ENCODE peak calls at places on chromosome 20, in five cellular contexts. J is uterus, D is tibial nerve, N is lower lobe of right lung, A is esophagus squamous epithelium. L is an unnamed sample.

GRCh38 chr20:821083-822065 is 12.1 kb upstream of the FAM110A start:
- DNase-seq in A (no peak), J (no peak), D (no peak), N (no peak), L (no peak)

GRCh38 chr20:5491463-5491862 is 174.7 kb upstream of the PROKR2 start:
- DNase-seq in N (no peak), A (no peak), D (no peak), J (no peak), L (no peak)

GRCh38 chr20:54151073-54151436 is 22.7 kb downstream of the CYP24A1 start:
- DNase-seq in D (no peak), A (no peak), N (no peak), J (no peak), L (no peak)

GRCh38 chr20:6887966-6888365 is 120.5 kb downstream of the BMP2 start:
- DNase-seq in A (no peak), N (no peak), J (no peak), D (no peak), L (no peak)

GRCh38 chr20:6028795-6029194 is 25.1 kb downstream of the LRRN4 start:
- DNase-seq in A (no peak), D (no peak), J (no peak), N (no peak), L (no peak)

GRCh38 chr20:42589976-42590639 is 599.6 kb downstream of the PTPRT start:
- DNase-seq in D (no peak), A (no peak), N (no peak), J (no peak), L (no peak)

GRCh38 chr20:4053516-4053919 is 38.2 kb upstream of the RNF24 start:
- DNase-seq in A (no peak), N (no peak), D (no peak), J (no peak), L (no peak)

GRCh38 chr20:47708140-47708807 is 77.0 kb downstream of the SULF2 start:
- DNase-seq in J (no peak), D (no peak), A (no peak), N (no peak), L (no peak)

GRCh38 chr20:25470045-25470444 is 62.6 kb downstream of the GINS1 start:
- DNase-seq in D (no peak), A (no peak), J (no peak), N (no peak), L (no peak)

GRCh38 chr20:13111249-13111911 is 102.6 kb downstream of the SPTLC3 start:
- DNase-seq in D (no peak), A (no peak), J (no peak), N (no peak), L (no peak)

GRCh38 chr20:22471156-22471836 is 113.1 kb downstream of the FOXA2 start:
- DNase-seq in D (no peak), J (no peak), A (no peak), N (no peak), L (no peak)

GRCh38 chr20:19012671-19013070 is 199.1 kb downstream of the SCP2D1 start:
- DNase-seq in N (no peak), J (peak; percentile 56), D (no peak), A (no peak), L (no peak)

GRCh38 chr20:433300-433975 is 25.3 kb downstream of the RBCK1 start:
- DNase-seq in J (no peak), A (no peak), N (no peak), D (no peak), L (no peak)

GRCh38 chr20:57819291-57819690 is 109.5 kb upstream of the PMEPA1 start:
- DNase-seq in N (no peak), D (no peak), J (no peak), A (no peak), L (no peak)

GRCh38 chr20:17558154-17558940 is 11.5 kb upstream of the DSTN start:
- DNase-seq in A (no peak), J (peak; percentile 67), D (no peak), N (no peak), L (peak; percentile 61)

GRCh38 chr20:52410746-52411317 is 219.3 kb upstream of the ZFP64 start:
- DNase-seq in A (no peak), J (no peak), N (no peak), D (no peak), L (no peak)

GRCh38 chr20:21715193-21715881 is 9.9 kb downstream of the PAX1 start:
- DNase-seq in N (no peak), J (no peak), D (no peak), A (no peak), L (no peak)

GRCh38 chr20:4601630-4602296 is 119.9 kb upstream of the PRND start:
- DNase-seq in A (no peak), D (no peak), J (peak; percentile 52), N (no peak), L (peak; percentile 90)

GRCh38 chr20:56625837-56626236 is 3.3 kb upstream of the TFAP2C start:
- DNase-seq in J (no peak), D (no peak), N (no peak), A (no peak), L (no peak)

GRCh38 chr20:3795511-3796468 is at the start of gene CDC25B:
- DNase-seq in D (peak; percentile 96), A (peak; percentile 75), N (peak; percentile 96), J (peak; percentile 95), L (peak; percentile 97)

GRCh38 chr20:22675337-22675736 is 91.0 kb upstream of the FOXA2 start:
- DNase-seq in A (no peak), J (no peak), D (no peak), N (no peak), L (no peak)

GRCh38 chr20:18721716-18722115 is 91.9 kb upstream of the SCP2D1 start:
- DNase-seq in N (no peak), D (no peak), A (no peak), J (peak; percentile 50), L (no peak)

GRCh38 chr20:50558483-50558925 is 48.3 kb downstream of the PTPN1 start:
- DNase-seq in J (no peak), A (no peak), D (no peak), N (no peak), L (no peak)

GRCh38 chr20:8076505-8077498 is 55.3 kb upstream of the PLCB1 start:
- DNase-seq in D (no peak), A (no peak), N (no peak), J (no peak), L (no peak)

GRCh38 chr20:43963872-43964791 is 49.5 kb downstream of the TOX2 start:
- DNase-seq in N (no peak), A (no peak), D (peak; percentile 38), J (no peak), L (peak; percentile 69)

GRCh38 chr20:50101900-50102299 is 11.1 kb downstream of the UBE2V1 start:
- DNase-seq in D (no peak), N (no peak), J (no peak), A (no peak), L (no peak)

GRCh38 chr20:40646321-40647212 is 42.5 kb downstream of the MAFB start:
- DNase-seq in D (no peak), J (no peak), N (no peak), A (no peak), L (peak; percentile 57)

GRCh38 chr20:48191200-48191599 is 405.9 kb upstream of the SULF2 start:
- DNase-seq in N (no peak), A (no peak), D (no peak), J (no peak), L (no peak)

GRCh38 chr20:33709905-33710541 is 10.1 kb downstream of the PXMP4 start:
- DNase-seq in N (no peak), J (no peak), D (no peak), A (no peak), L (no peak)

GRCh38 chr20:2740702-2741101 is 48.1 kb downstream of the EBF4 start:
- DNase-seq in D (no peak), J (no peak), A (no peak), N (no peak), L (no peak)
- H3K27me3 ChIP-seq in D (peaks cover 7% of the 10 kb centered on the region), J (no peaks in the 10 kb centered on the region), A (no peaks in the 10 kb centered on the region), N (peaks cover 4% of the 10 kb centered on the region), L (no peaks in the 10 kb centered on the region)

DNA sequence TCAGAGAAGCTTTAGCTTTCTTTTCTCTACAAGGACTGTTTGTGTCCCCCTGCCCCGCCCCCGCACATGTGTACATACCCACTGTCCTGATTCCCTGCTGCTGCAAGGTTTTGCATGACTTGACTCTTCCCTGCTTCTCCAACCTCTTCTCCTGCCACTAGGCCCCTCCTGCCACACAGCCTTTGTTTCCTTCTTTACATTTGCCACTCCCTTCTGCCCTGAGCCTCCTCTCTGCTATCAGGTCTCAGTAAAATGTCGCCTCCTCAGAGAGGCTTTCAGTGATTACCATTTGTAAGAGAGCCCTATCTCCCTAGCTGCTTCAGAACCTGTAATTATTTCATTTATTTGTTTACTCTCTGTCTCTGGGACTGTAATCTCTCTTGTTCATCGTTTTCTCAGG is 56.4 kb upstream of the VSTM2L start:
- DNase-seq in A (no peak), D (no peak), N (no peak), J (no peak), L (no peak)
- H3K27ac ChIP-seq in A (no peak overlapping the region), D (no peak overlapping the region), N (no peak overlapping the region), J (no peak overlapping the region), L (no peak overlapping the region)

DNA sequence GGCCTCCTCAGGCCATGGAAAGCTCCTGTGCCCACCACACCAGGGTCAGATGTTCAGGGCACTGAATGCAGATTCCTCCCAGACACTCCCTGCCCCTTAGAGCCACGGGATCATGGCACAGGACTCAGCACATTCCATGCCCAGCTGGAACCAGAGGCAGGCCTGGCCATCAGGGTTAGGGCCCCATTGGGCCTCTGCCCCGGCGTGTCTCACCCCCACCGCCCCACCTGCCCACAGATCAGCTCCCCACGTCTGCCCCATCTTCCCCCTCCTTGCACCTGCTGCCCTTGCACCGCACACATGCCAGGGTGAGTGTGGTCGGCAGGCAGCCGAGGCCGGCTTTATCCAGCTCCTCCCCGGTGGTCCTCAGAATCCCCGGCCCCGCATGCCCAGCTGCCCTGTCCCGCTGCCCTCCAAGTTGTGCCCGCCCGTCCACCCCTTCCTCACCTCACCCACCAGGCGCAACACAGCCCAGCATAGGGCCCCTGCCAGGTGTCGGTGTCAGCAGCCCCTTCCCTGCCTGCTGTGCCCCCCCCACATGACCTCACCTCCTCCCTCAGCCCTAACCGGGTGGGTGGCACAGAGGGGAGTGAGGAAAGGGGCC is 2.2 kb upstream of the SRMS start:
- DNase-seq in A (no peak), N (no peak), J (no peak), D (no peak), L (no peak)
- H3K27me3 ChIP-seq in A (no peaks in the 10 kb centered on the region), N (peaks cover 22% of the 10 kb centered on the region), J (no peaks in the 10 kb centered on the region), D (peaks cover 55% of the 10 kb centered on the region), L (no peaks in the 10 kb centered on the region)

GRCh38 chr20:31711416-31712111 is 11.1 kb downstream of the BCL2L1 start:
- DNase-seq in J (no peak), D (no peak), A (no peak), N (no peak), L (no peak)
- H3K27ac ChIP-seq in J (peak overlapping the region; percentile 98), D (peak overlapping the region; percentile 90), A (peak overlapping the region; percentile 98), N (peak overlapping the region; percentile 93), L (peak overlapping the region; percentile 94)

DNA sequence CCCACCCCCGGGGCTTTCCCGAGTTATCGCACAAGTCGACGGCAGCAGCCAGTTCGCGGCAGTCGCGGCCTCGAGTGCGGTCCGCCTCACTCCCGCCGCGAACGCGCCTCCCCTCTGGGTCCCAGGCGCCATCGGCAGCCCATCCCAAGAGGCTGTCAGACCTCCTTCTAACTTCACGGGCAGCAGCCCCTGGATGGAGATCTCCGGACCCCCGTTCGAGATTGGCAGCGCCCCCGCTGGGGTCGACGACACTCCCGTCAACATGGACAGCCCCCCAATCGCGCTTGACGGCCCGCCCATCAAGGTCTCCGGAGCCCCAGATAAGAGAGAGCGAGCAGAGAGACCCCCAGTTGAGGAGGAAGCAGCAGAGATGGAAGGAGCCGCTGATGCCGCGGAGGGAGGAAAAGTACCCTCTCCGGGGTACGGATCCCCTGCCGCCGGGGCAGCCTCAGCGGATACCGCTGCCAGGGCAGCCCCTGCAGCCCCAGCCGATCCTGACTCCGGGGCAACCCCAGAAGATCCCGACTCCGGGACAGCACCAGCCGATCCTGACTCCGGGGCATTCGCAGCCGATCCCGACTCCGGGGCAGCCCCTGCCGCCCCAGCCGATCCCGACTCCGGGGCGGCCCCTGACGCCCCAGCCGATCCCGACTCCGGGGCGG is 1.6 kb downstream of the GNAS start:
- DNase-seq in J (no peak), N (no peak), A (no peak), D (no peak), L (no peak)
- H3K27me3 ChIP-seq in J (no peaks in the 10 kb centered on the region), N (peaks cover 91% of the 10 kb centered on the region), A (peaks cover 3% of the 10 kb centered on the region), D (peaks cover 81% of the 10 kb centered on the region), L (no peaks in the 10 kb centered on the region)

L was measured in right cardiac atrium.